ENCODE peak calls at places on chromosomes 11 and 22, in eight cellular contexts. One of them, this sample, is unnamed.

GRCh38 chr11:63870351-63871197 is 31.7 kb downstream of the MARK2 start:
- DNase-seq in H9: no peak
- DNase-seq in AG10803: peak
- DNase-seq in RWPE1: no peak
- DNase-seq in H7: no peak
- DNase-seq in adipocyte: no peak
- DNase-seq in DND-41: no peak
- DNase-seq in activated T-helper 1 cell treated with Interleukin-2 at 50 U/mL for 16 hours: no peak
- DNase-seq in this sample: no peak

GRCh38 chr11:119015054-119015611 is 3.0 kb downstream of the RPS25 start:
- DNase-seq in AG10803: no peak
- DNase-seq in DND-41: no peak
- DNase-seq in H7: peak
- DNase-seq in RWPE1: no peak
- DNase-seq in adipocyte: no peak
- DNase-seq in activated T-helper 1 cell treated with Interleukin-2 at 50 U/mL for 16 hours: no peak
- DNase-seq in H9: no peak
- DNase-seq in this sample: no peak

GRCh38 chr11:2697871-2698270 is 1.9 kb downstream of the KCNQ1OT1 start:
- DNase-seq in RWPE1: no peak
- DNase-seq in AG10803: no peak
- DNase-seq in H9: no peak
- DNase-seq in H7: no peak
- DNase-seq in adipocyte: peak
- DNase-seq in activated T-helper 1 cell treated with Interleukin-2 at 50 U/mL for 16 hours: no peak
- DNase-seq in DND-41: no peak
- DNase-seq in this sample: no peak

GRCh38 chr11:69009441-69010211 is 3.4 kb downstream of the MRGPRF start:
- DNase-seq in RWPE1: no peak
- DNase-seq in adipocyte: peak
- DNase-seq in H9: no peak
- DNase-seq in AG10803: no peak
- DNase-seq in activated T-helper 1 cell treated with Interleukin-2 at 50 U/mL for 16 hours: no peak
- DNase-seq in H7: peak
- DNase-seq in DND-41: no peak
- DNase-seq in this sample: no peak

GRCh38 chr11:4464216-4465159 is 15.4 kb downstream of the OR52K2 start:
- DNase-seq in H9: peak
- DNase-seq in AG10803: peak
- DNase-seq in H7: no peak
- DNase-seq in adipocyte: no peak
- DNase-seq in RWPE1: peak
- DNase-seq in DND-41: no peak
- DNase-seq in activated T-helper 1 cell treated with Interleukin-2 at 50 U/mL for 16 hours: no peak
- DNase-seq in this sample: peak

GRCh38 chr11:108865411-108865810 is 200.5 kb downstream of the DDX10 start:
- DNase-seq in DND-41: no peak
- DNase-seq in adipocyte: no peak
- DNase-seq in activated T-helper 1 cell treated with Interleukin-2 at 50 U/mL for 16 hours: no peak
- DNase-seq in AG10803: no peak
- DNase-seq in H9: no peak
- DNase-seq in RWPE1: no peak
- DNase-seq in H7: no peak
- DNase-seq in this sample: no peak

GRCh38 chr11:109865558-109866186 is 227.5 kb upstream of the ZC3H12C start:
- DNase-seq in adipocyte: no peak
- DNase-seq in AG10803: no peak
- DNase-seq in H9: peak
- DNase-seq in activated T-helper 1 cell treated with Interleukin-2 at 50 U/mL for 16 hours: no peak
- DNase-seq in H7: no peak
- DNase-seq in DND-41: no peak
- DNase-seq in RWPE1: no peak
- DNase-seq in this sample: peak

GRCh38 chr11:62555464-62556092 is 9.0 kb upstream of the AHNAK start:
- DNase-seq in H9: no peak
- DNase-seq in DND-41: peak
- DNase-seq in RWPE1: no peak
- DNase-seq in AG10803: no peak
- DNase-seq in activated T-helper 1 cell treated with Interleukin-2 at 50 U/mL for 16 hours: no peak
- DNase-seq in adipocyte: peak
- DNase-seq in H7: no peak
- DNase-seq in this sample: peak

GRCh38 chr11:96213500-96213899 is 129.5 kb downstream of the MAML2 start:
- DNase-seq in RWPE1: no peak
- DNase-seq in H7: no peak
- DNase-seq in DND-41: no peak
- DNase-seq in adipocyte: peak
- DNase-seq in AG10803: peak
- DNase-seq in activated T-helper 1 cell treated with Interleukin-2 at 50 U/mL for 16 hours: no peak
- DNase-seq in H9: no peak
- DNase-seq in this sample: peak

GRCh38 chr22:33573479-33573878 is 346.8 kb downstream of the LARGE1 start:
- DNase-seq in AG10803: no peak
- DNase-seq in DND-41: no peak
- DNase-seq in H7: no peak
- DNase-seq in H9: no peak
- DNase-seq in adipocyte: no peak
- DNase-seq in RWPE1: no peak
- DNase-seq in activated T-helper 1 cell treated with Interleukin-2 at 50 U/mL for 16 hours: no peak
- DNase-seq in this sample: no peak

GRCh38 chr11:62124186-62125113 is 639 bp downstream of the INCENP start:
- DNase-seq in H7: peak
- DNase-seq in DND-41: peak
- DNase-seq in adipocyte: peak
- DNase-seq in RWPE1: peak
- DNase-seq in activated T-helper 1 cell treated with Interleukin-2 at 50 U/mL for 16 hours: no peak
- DNase-seq in AG10803: peak
- DNase-seq in H9: no peak
- DNase-seq in this sample: peak

GRCh38 chr22:31579835-31580242 is 82.2 kb downstream of the PISD start:
- DNase-seq in H9: no peak
- DNase-seq in DND-41: no peak
- DNase-seq in H7: no peak
- DNase-seq in adipocyte: no peak
- DNase-seq in activated T-helper 1 cell treated with Interleukin-2 at 50 U/mL for 16 hours: no peak
- DNase-seq in AG10803: no peak
- DNase-seq in RWPE1: no peak
- DNase-seq in this sample: no peak

GRCh38 chr11:65822760-65823528 is 10.8 kb upstream of the SNX32 start:
- DNase-seq in activated T-helper 1 cell treated with Interleukin-2 at 50 U/mL for 16 hours: no peak
- DNase-seq in adipocyte: no peak
- DNase-seq in H9: no peak
- DNase-seq in AG10803: no peak
- DNase-seq in H7: no peak
- DNase-seq in DND-41: no peak
- DNase-seq in RWPE1: no peak
- DNase-seq in this sample: no peak

GRCh38 chr11:75436806-75437205 is 3.8 kb upstream of the KLHL35 start:
- DNase-seq in adipocyte: no peak
- DNase-seq in AG10803: no peak
- DNase-seq in DND-41: no peak
- DNase-seq in H9: no peak
- DNase-seq in RWPE1: no peak
- DNase-seq in H7: no peak
- DNase-seq in activated T-helper 1 cell treated with Interleukin-2 at 50 U/mL for 16 hours: no peak
- DNase-seq in this sample: no peak

GRCh38 chr22:49815641-49816071 is 12.0 kb downstream of the BRD1 start:
- DNase-seq in adipocyte: no peak
- DNase-seq in activated T-helper 1 cell treated with Interleukin-2 at 50 U/mL for 16 hours: no peak
- DNase-seq in DND-41: no peak
- DNase-seq in H9: no peak
- DNase-seq in RWPE1: no peak
- DNase-seq in H7: peak
- DNase-seq in AG10803: no peak
- DNase-seq in this sample: no peak

GRCh38 chr11:81987829-81988472 is 745.7 kb downstream of the FAM181B start:
- DNase-seq in RWPE1: peak
- DNase-seq in AG10803: peak
- DNase-seq in activated T-helper 1 cell treated with Interleukin-2 at 50 U/mL for 16 hours: no peak
- DNase-seq in H9: no peak
- DNase-seq in DND-41: no peak
- DNase-seq in adipocyte: no peak
- DNase-seq in H7: no peak
- DNase-seq in this sample: no peak